ENCODE peak calls at places on chromosomes 5 and 9, in six cellular contexts. One of them, this sample, is unnamed.
A peak's percentile ranks its signal among the peaks of the same experiment; 100 is the strongest.

GRCh38 chr5:120413706-120414105 is 50.4 kb upstream of the PRR16 start:
- DNase-seq in A549: no peak
- DNase-seq in esophagus squamous epithelium: no peak
- DNase-seq in HCT116: no peak
- DNase-seq in lower leg skin: no peak
- DNase-seq in heart left ventricle: no peak
- DNase-seq in this sample: no peak

GRCh38 chr5:9655641-9656040 is 25.5 kb upstream of the TAS2R1 start:
- DNase-seq in lower leg skin: no peak
- DNase-seq in A549: no peak
- DNase-seq in esophagus squamous epithelium: no peak
- DNase-seq in heart left ventricle: no peak
- DNase-seq in HCT116: no peak
- DNase-seq in this sample: no peak

GRCh38 chr5:171496431-171496830 is 77.0 kb downstream of the FGF18 start:
- DNase-seq in lower leg skin: no peak
- DNase-seq in esophagus squamous epithelium: no peak
- DNase-seq in heart left ventricle: peak; percentile 52
- DNase-seq in A549: no peak
- DNase-seq in HCT116: no peak
- DNase-seq in this sample: no peak

GRCh38 chr9:126009047-126009446 is 261.9 kb downstream of the PBX3 start:
- DNase-seq in esophagus squamous epithelium: no peak
- DNase-seq in A549: no peak
- DNase-seq in HCT116: peak; percentile 32
- DNase-seq in heart left ventricle: no peak
- DNase-seq in lower leg skin: no peak
- DNase-seq in this sample: peak; percentile 6

GRCh38 chr5:77546-77945 is 14.4 kb upstream of the PLEKHG4B start:
- DNase-seq in esophagus squamous epithelium: no peak
- DNase-seq in A549: no peak
- DNase-seq in lower leg skin: no peak
- DNase-seq in heart left ventricle: no peak
- DNase-seq in HCT116: no peak
- DNase-seq in this sample: no peak

GRCh38 chr9:100083448-100084144 is 15.2 kb downstream of the ERP44 start:
- DNase-seq in A549: no peak
- DNase-seq in HCT116: no peak
- DNase-seq in esophagus squamous epithelium: no peak
- DNase-seq in lower leg skin: no peak
- DNase-seq in heart left ventricle: no peak
- DNase-seq in this sample: peak; percentile 67

GRCh38 chr5:150585781-150586461 is 54.5 kb upstream of the SYNPO start:
- DNase-seq in esophagus squamous epithelium: no peak
- DNase-seq in A549: no peak
- DNase-seq in lower leg skin: no peak
- DNase-seq in heart left ventricle: no peak
- DNase-seq in HCT116: no peak
- DNase-seq in this sample: no peak

GRCh38 chr5:132832612-132833011 is 2.2 kb upstream of the SHROOM1 start:
- DNase-seq in HCT116: no peak
- DNase-seq in heart left ventricle: no peak
- DNase-seq in lower leg skin: no peak
- DNase-seq in esophagus squamous epithelium: no peak
- DNase-seq in A549: no peak
- DNase-seq in this sample: no peak

GRCh38 chr5:128196791-128197190 is 113.2 kb downstream of the SLC12A2 start:
- DNase-seq in heart left ventricle: no peak
- DNase-seq in lower leg skin: no peak
- DNase-seq in HCT116: no peak
- DNase-seq in esophagus squamous epithelium: no peak
- DNase-seq in A549: no peak
- DNase-seq in this sample: no peak

GRCh38 chr9:109274768-109275596 is 45.9 kb downstream of the EPB41L4B start:
- DNase-seq in heart left ventricle: no peak
- DNase-seq in HCT116: no peak
- DNase-seq in lower leg skin: no peak
- DNase-seq in A549: no peak
- DNase-seq in esophagus squamous epithelium: no peak
- DNase-seq in this sample: no peak

GRCh38 chr9:14141736-14142135 is 172.2 kb downstream of the NFIB start:
- DNase-seq in lower leg skin: no peak
- DNase-seq in HCT116: no peak
- DNase-seq in esophagus squamous epithelium: no peak
- DNase-seq in A549: no peak
- DNase-seq in heart left ventricle: no peak
- DNase-seq in this sample: no peak

GRCh38 chr9:87498046-87498815 is 564 bp downstream of the DAPK1 start:
- DNase-seq in esophagus squamous epithelium: no peak
- DNase-seq in lower leg skin: no peak
- DNase-seq in HCT116: no peak
- DNase-seq in A549: peak; percentile 69
- DNase-seq in heart left ventricle: peak; percentile 45
- DNase-seq in this sample: peak; percentile 76
- TF ChIP-seq POLR2A in esophagus squamous epithelium: peak; percentile 13
- TF ChIP-seq POLR2A in lower leg skin: no peak
- TF ChIP-seq POLR2A in HCT116: no peak
- TF ChIP-seq POLR2A in A549: peak; percentile 19
- TF ChIP-seq POLR2A in heart left ventricle: no peak
- TF ChIP-seq POLR2A in this sample: no peak

GRCh38 chr5:96703384-96703910 is 41.3 kb downstream of the CAST start:
- DNase-seq in A549: no peak
- DNase-seq in heart left ventricle: no peak
- DNase-seq in lower leg skin: no peak
- DNase-seq in esophagus squamous epithelium: no peak
- DNase-seq in HCT116: no peak
- DNase-seq in this sample: no peak
- TF ChIP-seq POLR2A in A549: no peak
- TF ChIP-seq POLR2A in heart left ventricle: no peak
- TF ChIP-seq POLR2A in lower leg skin: no peak
- TF ChIP-seq POLR2A in esophagus squamous epithelium: peak; percentile 37
- TF ChIP-seq POLR2A in HCT116: no peak
- TF ChIP-seq POLR2A in this sample: no peak

GRCh38 chr5:138722518-138722917 is 30.7 kb upstream of the CTNNA1 start:
- DNase-seq in A549: no peak
- DNase-seq in HCT116: no peak
- DNase-seq in heart left ventricle: no peak
- DNase-seq in esophagus squamous epithelium: no peak
- DNase-seq in lower leg skin: no peak
- DNase-seq in this sample: no peak
- TF ChIP-seq POLR2A in A549: no peak
- TF ChIP-seq POLR2A in HCT116: no peak
- TF ChIP-seq POLR2A in heart left ventricle: no peak
- TF ChIP-seq POLR2A in esophagus squamous epithelium: no peak
- TF ChIP-seq POLR2A in lower leg skin: no peak
- TF ChIP-seq POLR2A in this sample: no peak

DNA sequence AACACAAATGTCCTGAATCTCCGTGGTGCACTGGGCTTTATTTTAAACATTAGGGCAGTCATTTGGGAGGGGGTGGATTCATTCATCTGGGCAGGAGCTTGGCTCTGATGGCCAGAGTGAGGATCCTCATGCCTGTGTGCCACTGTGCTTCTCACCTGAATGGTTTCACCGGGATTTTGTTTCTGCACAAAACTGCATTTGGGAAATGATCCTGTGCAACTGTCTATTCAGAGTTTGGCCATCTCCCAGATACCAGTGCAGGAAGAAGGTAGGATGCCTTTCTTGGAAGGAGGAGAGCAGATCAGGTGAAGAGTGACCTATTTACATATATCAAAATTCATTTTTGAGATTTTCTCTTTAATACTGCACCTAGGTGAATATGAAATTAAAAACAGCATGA is 514.4 kb upstream of the SEMA6A start:
- DNase-seq in esophagus squamous epithelium: no peak
- DNase-seq in A549: no peak
- DNase-seq in HCT116: no peak
- DNase-seq in lower leg skin: no peak
- DNase-seq in heart left ventricle: no peak
- DNase-seq in this sample: no peak
- TF ChIP-seq POLR2A in esophagus squamous epithelium: no peak
- TF ChIP-seq POLR2A in A549: no peak
- TF ChIP-seq POLR2A in HCT116: no peak
- TF ChIP-seq POLR2A in lower leg skin: no peak
- TF ChIP-seq POLR2A in heart left ventricle: no peak
- TF ChIP-seq POLR2A in this sample: no peak

GRCh38 chr9:133791735-133792649 is 53.8 kb upstream of the SARDH start:
- DNase-seq in heart left ventricle: no peak
- DNase-seq in lower leg skin: no peak
- DNase-seq in A549: no peak
- DNase-seq in HCT116: no peak
- DNase-seq in esophagus squamous epithelium: no peak
- DNase-seq in this sample: no peak

GRCh38 chr9:133793471-133793870 is 55.3 kb upstream of the SARDH start:
- DNase-seq in lower leg skin: no peak
- DNase-seq in A549: no peak
- DNase-seq in esophagus squamous epithelium: no peak
- DNase-seq in heart left ventricle: no peak
- DNase-seq in HCT116: no peak
- DNase-seq in this sample: no peak

GRCh38 chr9:133794006-133794760 is 56.0 kb upstream of the SARDH start:
- DNase-seq in lower leg skin: no peak
- DNase-seq in A549: no peak
- DNase-seq in heart left ventricle: no peak
- DNase-seq in esophagus squamous epithelium: no peak
- DNase-seq in HCT116: no peak
- DNase-seq in this sample: no peak

GRCh38 chr9:133791069-133791468 is 52.9 kb upstream of the SARDH start:
- DNase-seq in A549: no peak
- DNase-seq in lower leg skin: no peak
- DNase-seq in heart left ventricle: no peak
- DNase-seq in HCT116: no peak
- DNase-seq in esophagus squamous epithelium: no peak
- DNase-seq in this sample: no peak

GRCh38 chr9:133792721-133793470 is 54.7 kb upstream of the SARDH start:
- DNase-seq in heart left ventricle: peak; percentile 81
- DNase-seq in HCT116: peak; percentile 16
- DNase-seq in lower leg skin: peak; percentile 59
- DNase-seq in A549: peak; percentile 81
- DNase-seq in esophagus squamous epithelium: no peak
- DNase-seq in this sample: peak; percentile 65
- TF ChIP-seq POLR2A in heart left ventricle: no peak
- TF ChIP-seq POLR2A in HCT116: no peak
- TF ChIP-seq POLR2A in lower leg skin: no peak
- TF ChIP-seq POLR2A in A549: no peak
- TF ChIP-seq POLR2A in esophagus squamous epithelium: no peak
- TF ChIP-seq POLR2A in this sample: no peak

DNA sequence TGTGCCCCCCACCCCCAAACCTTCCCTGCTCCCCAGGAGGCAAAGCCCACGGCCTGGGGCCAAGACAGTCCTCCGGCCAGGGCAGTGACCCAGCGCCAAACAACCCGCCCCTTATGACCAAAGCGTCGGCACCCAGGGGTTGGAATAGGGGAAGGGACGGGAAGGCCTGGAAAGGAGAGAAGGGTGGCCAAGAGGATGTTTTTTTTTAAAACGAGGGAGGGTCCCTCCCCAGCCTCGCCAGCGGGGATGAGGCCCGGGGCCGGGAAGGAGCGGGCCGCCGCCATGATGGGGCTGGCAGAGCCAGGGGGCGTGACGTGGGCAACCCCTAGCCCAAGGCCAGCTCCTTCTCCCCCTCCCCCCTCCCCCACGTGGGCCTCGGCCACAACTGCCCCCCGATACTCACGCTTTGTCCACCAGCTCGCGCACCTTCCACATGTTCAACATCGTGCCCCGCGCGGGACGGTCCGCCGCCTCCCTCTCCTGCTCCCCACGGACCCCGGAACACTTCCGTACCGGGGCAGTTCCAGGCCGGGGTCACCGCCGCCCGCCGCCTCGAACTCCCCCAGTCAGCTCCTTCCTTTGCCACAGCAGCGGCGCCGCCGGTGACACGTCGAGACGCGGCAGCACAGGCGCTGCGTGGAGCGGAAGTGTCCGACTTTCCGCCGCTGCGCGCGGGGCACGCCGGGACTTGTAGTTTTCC is at the start of gene CLINT1:
- DNase-seq in esophagus squamous epithelium: peak; percentile 73
- DNase-seq in A549: peak; percentile 89
- DNase-seq in heart left ventricle: peak; percentile 96
- DNase-seq in HCT116: peak; percentile 70
- DNase-seq in lower leg skin: peak; percentile 86
- DNase-seq in this sample: peak; percentile 88
- TF ChIP-seq POLR2A in esophagus squamous epithelium: peak; percentile 93
- TF ChIP-seq POLR2A in A549: peak; percentile 69
- TF ChIP-seq POLR2A in heart left ventricle: no peak
- TF ChIP-seq POLR2A in HCT116: peak; percentile 47
- TF ChIP-seq POLR2A in lower leg skin: no peak
- TF ChIP-seq POLR2A in this sample: peak; percentile 74

DNA sequence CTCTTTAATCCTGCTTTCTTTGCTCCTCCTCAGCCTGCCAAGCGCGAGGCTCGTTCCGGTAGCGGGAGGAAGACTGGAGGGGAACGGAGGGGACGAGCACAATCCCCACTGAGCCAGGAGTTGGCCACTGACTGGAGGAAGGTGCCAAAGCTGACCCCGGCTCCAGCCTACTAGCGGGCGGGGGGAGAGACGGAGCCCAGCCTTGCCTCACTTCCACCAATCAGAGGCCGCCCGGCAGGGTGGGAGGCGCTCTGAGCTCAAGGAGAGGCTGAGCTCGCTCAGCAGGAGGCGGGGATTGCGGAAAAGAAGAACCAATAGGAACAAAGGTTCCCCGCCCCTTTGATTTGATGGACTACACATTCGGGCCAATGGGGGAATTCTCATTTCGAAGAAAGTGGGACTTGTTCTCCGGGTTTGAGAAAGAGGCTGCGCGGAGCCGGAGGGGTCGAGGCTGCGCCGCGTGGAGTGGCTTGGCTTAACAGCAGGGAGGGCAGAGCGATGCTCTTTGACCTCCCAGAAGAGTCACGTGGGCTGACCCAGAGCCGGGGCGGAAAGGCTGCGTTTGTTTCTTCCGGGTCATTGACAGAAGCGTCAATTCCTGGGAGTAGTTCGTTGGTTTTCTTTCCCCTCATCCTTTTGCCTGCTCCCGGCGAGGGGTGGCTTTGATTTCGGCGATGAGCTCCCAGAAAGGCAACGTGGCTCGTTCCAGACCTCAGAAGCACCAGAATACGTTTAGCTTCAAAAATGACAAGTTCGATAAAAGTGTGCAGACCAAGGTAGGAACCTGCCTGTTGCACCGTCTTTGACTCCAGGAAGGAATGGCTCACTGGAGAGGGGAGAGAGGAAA is at the start of the genes ABHD17B and C9orf85:
- DNase-seq in HCT116: peak; percentile 99
- DNase-seq in A549: peak; percentile 96
- DNase-seq in esophagus squamous epithelium: peak; percentile 97
- DNase-seq in heart left ventricle: peak; percentile 100
- DNase-seq in lower leg skin: peak; percentile 99
- DNase-seq in this sample: peak; percentile 98
- TF ChIP-seq POLR2A in HCT116: peak; percentile 96
- TF ChIP-seq POLR2A in A549: peak; percentile 100
- TF ChIP-seq POLR2A in esophagus squamous epithelium: peak; percentile 98
- TF ChIP-seq POLR2A in heart left ventricle: peak; percentile 81
- TF ChIP-seq POLR2A in lower leg skin: peak; percentile 79
- TF ChIP-seq POLR2A in this sample: peak; percentile 97